ENCODE peak calls at places on chromosome 3, in five cellular contexts. F, A, P, Y and T are unnamed samples.

GRCh38 chr3:45123030-45123429 is 23.1 kb downstream of the CDCP1 start:
- DNase-seq in F (peak; percentile 82), A (no peak), P (no peak), Y (no peak), T (no peak)

GRCh38 chr3:25508901-25509300 is 80.8 kb downstream of the RARB start:
- DNase-seq in F (peak; percentile 86), A (no peak), P (no peak), Y (no peak), T (peak; percentile 44)

GRCh38 chr3:45795882-45796765 is at the start of gene SLC6A20:
- DNase-seq in F (no peak), A (no peak), P (no peak), Y (no peak), T (no peak)

GRCh38 chr3:143091438-143091837 is 28.1 kb upstream of the CHST2 start:
- DNase-seq in F (no peak), A (no peak), P (no peak), Y (no peak), T (no peak)

GRCh38 chr3:20055020-20055775 is 15.0 kb downstream of the KAT2B start:
- DNase-seq in F (no peak), A (no peak), P (no peak), Y (no peak), T (no peak)

GRCh38 chr3:100463646-100464155 is 28.7 kb upstream of the TMEM45A start:
- DNase-seq in F (no peak), A (no peak), P (no peak), Y (no peak), T (no peak)

GRCh38 chr3:114081022-114081421 is 24.5 kb downstream of the QTRT2 start:
- DNase-seq in F (no peak), A (no peak), P (no peak), Y (no peak), T (no peak)

GRCh38 chr3:169244119-169244864 is 419.2 kb downstream of the MECOM start:
- DNase-seq in F (no peak), A (no peak), P (no peak), Y (no peak), T (no peak)

GRCh38 chr3:120554727-120555660 is 41.1 kb upstream of the NDUFB4 start:
- DNase-seq in F (no peak), A (no peak), P (peak; percentile 44), Y (no peak), T (no peak)

GRCh38 chr3:63706321-63707085 is 54.0 kb downstream of the SNTN start:
- DNase-seq in F (peak; percentile 7), A (no peak), P (no peak), Y (no peak), T (no peak)

GRCh38 chr3:43962043-43962442 is 271.3 kb downstream of the ABHD5 start:
- DNase-seq in F (no peak), A (no peak), P (no peak), Y (no peak), T (no peak)
- H3K4me3 ChIP-seq in F (no peak overlapping the region), A (no peak overlapping the region), P (no peak overlapping the region), Y (no peak overlapping the region), T (no peak overlapping the region)

DNA sequence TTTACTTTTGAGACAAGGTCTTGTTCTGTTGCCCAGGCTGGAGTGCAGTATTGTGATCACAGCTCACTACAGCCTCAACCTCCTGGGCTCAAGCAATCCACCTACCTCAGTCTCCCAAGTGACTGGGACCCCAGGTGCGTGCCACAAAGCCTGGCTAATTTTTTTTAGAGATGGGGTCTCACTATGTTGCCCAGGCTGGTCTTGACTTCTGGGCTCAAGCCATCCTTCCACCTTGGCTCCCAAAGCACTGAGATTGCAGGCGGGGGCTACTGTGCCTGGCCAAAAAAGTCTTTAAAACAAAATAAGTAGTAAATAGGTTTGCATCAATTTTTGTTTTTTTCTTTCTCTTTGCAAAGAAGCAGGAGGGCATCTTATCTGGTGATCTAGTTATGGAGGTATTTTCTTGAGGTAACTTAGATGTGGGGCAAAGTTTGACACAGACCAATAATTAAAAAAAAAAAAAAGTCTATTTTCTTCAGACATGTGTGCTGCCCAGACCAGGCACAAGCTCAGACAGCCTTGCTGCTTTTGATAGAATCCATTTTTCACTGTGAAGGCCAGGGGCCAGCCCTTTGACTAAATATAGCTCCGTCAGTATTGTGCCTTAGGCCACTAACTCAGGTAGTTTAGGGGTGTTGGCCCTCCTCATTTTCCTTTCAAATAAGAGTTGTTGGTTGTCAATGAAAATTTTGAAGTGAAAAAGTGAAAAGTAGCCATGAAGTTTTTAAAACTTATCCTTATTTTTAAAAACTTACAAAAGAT is 2.5 kb downstream of the ARL6IP5 start:
- DNase-seq in F (no peak), A (no peak), P (no peak), Y (no peak), T (no peak)
- H3K4me3 ChIP-seq in F (peak overlapping the region; percentile 93), A (no peak overlapping the region), P (peak overlapping the region; percentile 92), Y (no peak overlapping the region), T (no peak overlapping the region)

GRCh38 chr3:56980283-56980682 is 80.2 kb upstream of the SPATA12 start:
- DNase-seq in F (no peak), A (no peak), P (no peak), Y (no peak), T (no peak)

GRCh38 chr3:56981445-56982230 is 78.8 kb upstream of the SPATA12 start:
- DNase-seq in F (no peak), A (no peak), P (no peak), Y (no peak), T (no peak)

GRCh38 chr3:56977561-56977889 is 82.9 kb upstream of the SPATA12 start:
- DNase-seq in F (no peak), A (no peak), P (no peak), Y (no peak), T (no peak)

GRCh38 chr3:56983427-56983826 is 77.0 kb upstream of the SPATA12 start:
- DNase-seq in F (no peak), A (no peak), P (no peak), Y (no peak), T (no peak)

GRCh38 chr3:56980798-56981390 is 79.6 kb upstream of the SPATA12 start:
- DNase-seq in F (peak; percentile 96), A (no peak), P (peak; percentile 24), Y (no peak), T (peak; percentile 99)
- H3K4me3 ChIP-seq in F (no peak overlapping the region), A (no peak overlapping the region), P (no peak overlapping the region), Y (no peak overlapping the region), T (no peak overlapping the region)

GRCh38 chr3:128432301-128432897 is 34.3 kb downstream of the DNAJB8 start:
- DNase-seq in F (no peak), A (no peak), P (no peak), Y (peak; percentile 29), T (no peak)
- H3K4me3 ChIP-seq in F (no peak overlapping the region), A (peak overlapping the region; percentile 46), P (peak overlapping the region; percentile 62), Y (peak overlapping the region; percentile 4), T (no peak overlapping the region)

GRCh38 chr3:163556804-163557203 is 1521.5 kb downstream of the SI start:
- DNase-seq in F (no peak), A (no peak), P (no peak), Y (no peak), T (no peak)
- H3K4me3 ChIP-seq in F (no peak overlapping the region), A (no peak overlapping the region), P (no peak overlapping the region), Y (no peak overlapping the region), T (no peak overlapping the region)

GRCh38 chr3:11379238-11379823 is 107.1 kb downstream of the ATG7 start:
- DNase-seq in F (peak; percentile 84), A (no peak), P (no peak), Y (no peak), T (peak; percentile 74)
- H3K4me3 ChIP-seq in F (no peak overlapping the region), A (no peak overlapping the region), P (no peak overlapping the region), Y (no peak overlapping the region), T (no peak overlapping the region)